ENCODE peak calls at places on chromosomes 6 and 20, in nine cellular contexts. C is fibroblast of the aortic adventitia, M is left ventricle myocardium inferior, G is endothelial cell, K is colonic mucosa, H is RWPE1, B is nephron progenitor cell, W is fibroblast of villous mesenchyme, T is WERI-Rb-1. X is an unnamed sample.

GRCh38 chr20:31691646-31692275 is 30.9 kb downstream of the BCL2L1 start:
- DNase-seq in C (peak), M (no peak), G (no peak), K (no peak), H (no peak), B (no peak), W (peak), T (no peak), X (no peak)

GRCh38 chr6:148905111-148905870 is 158.5 kb downstream of the UST start:
- DNase-seq in C (no peak), M (no peak), G (no peak), K (no peak), H (no peak), B (no peak), W (no peak), T (no peak), X (no peak)

GRCh38 chr20:25309395-25310267 is 61.7 kb downstream of the PYGB start:
- DNase-seq in C (peak), M (no peak), G (no peak), K (peak), H (peak), B (no peak), W (peak), T (no peak), X (peak)

GRCh38 chr20:44843863-44844262 is 33.5 kb upstream of the RIMS4 start:
- DNase-seq in C (no peak), M (no peak), G (no peak), K (no peak), H (no peak), B (no peak), W (no peak), T (no peak), X (no peak)

GRCh38 chr6:5110246-5110645 is 25.1 kb downstream of the PPP1R3G start:
- DNase-seq in C (no peak), M (no peak), G (no peak), K (no peak), H (no peak), B (no peak), W (no peak), T (no peak), X (no peak)

GRCh38 chr6:157268396-157268795 is 54.9 kb downstream of the TMEM242 start:
- DNase-seq in C (no peak), M (no peak), G (no peak), K (no peak), H (no peak), B (no peak), W (no peak), T (no peak), X (peak)

GRCh38 chr6:168035098-168035660 is 37.7 kb downstream of the KIF25 start:
- DNase-seq in C (peak), M (peak), G (peak), K (peak), H (peak), B (peak), W (peak), T (peak), X (peak)

GRCh38 chr20:51366155-51366886 is 176.2 kb downstream of the NFATC2 start:
- DNase-seq in C (peak), M (peak), G (no peak), K (peak), H (peak), B (no peak), W (peak), T (no peak), X (no peak)

GRCh38 chr6:108592371-108593337 is 31.9 kb downstream of the FOXO3 start:
- DNase-seq in C (peak), M (no peak), G (no peak), K (peak), H (no peak), B (peak), W (peak), T (no peak), X (no peak)

GRCh38 chr20:4559906-4560305 is 161.8 kb upstream of the PRND start:
- DNase-seq in C (no peak), M (no peak), G (no peak), K (no peak), H (no peak), B (no peak), W (no peak), T (no peak), X (no peak)

GRCh38 chr20:16562259-16562658 is 11.0 kb downstream of the KIF16B start:
- DNase-seq in C (no peak), M (no peak), G (no peak), K (no peak), H (no peak), B (no peak), W (no peak), T (no peak), X (no peak)

GRCh38 chr6:168128631-168129291 is 49.7 kb upstream of the FRMD1 start:
- DNase-seq in C (no peak), M (no peak), G (no peak), K (peak), H (no peak), B (no peak), W (no peak), T (no peak), X (no peak)

GRCh38 chr20:47792021-47792618 is 6.8 kb upstream of the SULF2 start:
- DNase-seq in C (peak), M (peak), G (no peak), K (no peak), H (peak), B (no peak), W (peak), T (no peak), X (no peak)

GRCh38 chr6:136927313-136927712 is 5.2 kb downstream of the SLC35D3 start:
- DNase-seq in C (no peak), M (no peak), G (peak), K (no peak), H (peak), B (no peak), W (peak), T (peak), X (no peak)

GRCh38 chr20:45892828-45893500 is 1.8 kb downstream of the CTSA start:
- DNase-seq in C (no peak), M (no peak), G (no peak), K (peak), H (peak), B (no peak), W (peak), T (no peak), X (no peak)

GRCh38 chr6:164021589-164022290 is 607.2 kb downstream of the QKI start:
- DNase-seq in C (no peak), M (no peak), G (no peak), K (no peak), H (no peak), B (no peak), W (no peak), T (no peak), X (no peak)

GRCh38 chr20:32763202-32763999 is 1.2 kb downstream of the DNMT3B start:
- DNase-seq in C (no peak), M (no peak), G (no peak), K (no peak), H (no peak), B (peak), W (no peak), T (peak), X (peak)

GRCh38 chr6:136782021-136782770 is 10.1 kb downstream of the MAP3K5 start:
- DNase-seq in C (peak), M (no peak), G (no peak), K (no peak), H (peak), B (no peak), W (peak), T (no peak), X (no peak)

GRCh38 chr20:25198663-25199363 is 3.3 kb downstream of the ENTPD6 start:
- DNase-seq in C (peak), M (no peak), G (no peak), K (no peak), H (no peak), B (no peak), W (no peak), T (no peak), X (no peak)

GRCh38 chr6:138004423-138005287 is 102.6 kb downstream of the PERP start:
- DNase-seq in C (peak), M (no peak), G (peak), K (peak), H (peak), B (no peak), W (peak), T (peak), X (no peak)

GRCh38 chr6:159719287-159719686 is 8.0 kb upstream of the WTAP start:
- DNase-seq in C (no peak), M (no peak), G (no peak), K (no peak), H (no peak), B (no peak), W (peak), T (no peak), X (no peak)

GRCh38 chr20:40986774-40987173 is 41.8 kb upstream of the TOP1 start:
- DNase-seq in C (no peak), M (no peak), G (no peak), K (no peak), H (no peak), B (no peak), W (no peak), T (no peak), X (no peak)

GRCh38 chr20:38304845-38305447 is 990 bp downstream of the BPI start:
- DNase-seq in C (peak), M (no peak), G (peak), K (peak), H (peak), B (peak), W (peak), T (peak), X (no peak)
- TF ChIP-seq CTCF in C (peak), M (peak), G (peak), K (no peak), H (no peak), B (peak), W (peak), T (peak), X (peak)

GRCh38 chr6:27562027-27562410 is 89.1 kb upstream of the ZNF184 start:
- DNase-seq in C (no peak), M (no peak), G (no peak), K (no peak), H (no peak), B (no peak), W (no peak), T (no peak), X (no peak)

GRCh38 chr6:27568226-27568889 is 95.5 kb upstream of the ZNF184 start:
- DNase-seq in C (no peak), M (no peak), G (no peak), K (no peak), H (no peak), B (no peak), W (no peak), T (no peak), X (no peak)

DNA sequence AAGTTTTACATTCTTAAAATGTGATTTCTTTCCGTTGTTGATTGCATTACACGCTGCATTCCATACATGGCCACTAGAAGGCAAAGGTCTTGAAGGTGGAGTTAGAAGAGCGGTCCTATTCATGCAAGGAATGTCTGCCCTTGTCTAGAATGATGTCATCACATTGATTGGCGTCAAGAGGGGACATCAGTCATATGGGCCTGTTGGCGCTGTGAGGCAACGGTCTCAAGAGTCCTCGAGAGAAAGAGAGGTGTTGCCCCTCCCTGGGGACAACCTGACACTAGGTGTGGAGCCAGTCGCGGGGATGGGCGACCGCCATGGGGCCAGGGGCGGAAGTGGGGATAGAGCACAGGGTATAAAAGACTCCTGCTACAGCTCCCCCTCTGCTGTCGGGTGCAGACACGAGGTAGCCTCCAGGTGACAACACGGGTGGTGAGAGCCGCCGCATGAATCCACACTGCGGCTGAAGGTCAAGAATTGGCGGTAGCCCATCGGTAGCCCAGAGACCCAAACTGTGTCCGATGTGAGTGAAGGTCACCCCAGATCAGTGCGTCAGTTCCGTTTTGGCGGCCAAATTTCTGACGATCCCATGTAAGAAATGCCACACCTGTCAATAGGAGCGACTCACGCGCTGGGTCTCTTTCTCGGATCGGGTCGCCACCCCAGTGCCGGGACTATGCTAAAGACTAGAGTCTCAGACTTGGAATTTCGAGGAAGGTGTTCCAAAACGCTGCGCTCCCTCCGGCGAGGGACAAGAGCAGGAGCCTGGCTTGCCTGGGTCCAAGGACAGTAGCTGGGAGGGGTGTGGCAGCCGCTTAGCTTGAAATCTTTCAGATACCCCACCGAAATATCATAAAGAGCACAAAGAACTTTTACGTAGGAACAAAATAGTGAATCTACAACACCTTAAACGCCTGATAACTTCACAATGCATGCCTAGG is 93.2 kb upstream of the ZNF184 start:
- DNase-seq in C (no peak), M (no peak), G (no peak), K (no peak), H (no peak), B (peak), W (no peak), T (no peak), X (no peak)
- TF ChIP-seq CTCF in C (no peak), M (no peak), G (peak), K (no peak), H (no peak), B (peak), W (no peak), T (no peak), X (no peak)

DNA sequence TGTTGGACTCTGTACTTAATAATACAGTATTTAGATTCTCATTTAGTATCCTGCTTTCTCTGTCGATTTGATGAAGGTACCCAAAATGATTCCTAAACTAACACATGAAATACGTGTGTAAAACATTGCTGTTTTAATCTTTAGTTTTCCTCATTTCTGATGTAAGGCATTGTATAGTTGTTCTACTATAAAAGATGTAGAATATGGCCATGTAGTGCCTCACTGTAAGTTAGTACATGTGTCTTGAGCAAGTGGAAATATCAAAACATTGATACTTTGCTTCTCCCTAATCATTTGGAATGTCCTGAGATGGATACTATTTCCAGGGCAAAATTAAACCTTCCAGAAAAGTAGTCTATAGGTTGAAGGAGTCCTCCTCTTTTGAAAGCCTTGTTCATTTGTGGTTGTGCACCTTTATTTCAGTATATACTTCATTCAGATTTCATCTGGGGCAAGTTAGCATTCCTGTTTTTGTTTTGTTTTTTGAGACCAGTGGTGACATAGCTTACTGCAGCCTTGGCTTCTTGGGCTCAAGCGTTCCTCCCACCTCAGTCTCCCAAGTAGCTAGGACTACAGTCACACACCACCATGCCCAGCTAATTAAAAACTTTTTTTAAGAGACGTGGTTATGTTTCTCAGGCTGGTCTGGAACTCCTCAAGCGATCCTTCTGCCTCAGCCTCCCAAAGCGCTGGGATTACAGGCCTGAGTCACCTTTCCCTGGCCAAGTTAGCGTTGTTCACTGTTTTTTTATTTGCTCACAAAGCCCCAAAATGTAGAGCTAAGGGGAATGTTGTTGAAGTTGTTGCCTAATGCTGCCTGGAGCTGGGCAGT is 11.6 kb downstream of the SRSF3 start:
- DNase-seq in C (peak), M (no peak), G (no peak), K (no peak), H (no peak), B (no peak), W (peak), T (no peak), X (peak)
- TF ChIP-seq CTCF in C (no peak), M (peak), G (no peak), K (no peak), H (no peak), B (no peak), W (no peak), T (no peak), X (peak)

GRCh38 chr6:46235242-46235641 is 64.5 kb upstream of the ENPP5 start:
- DNase-seq in C (no peak), M (no peak), G (no peak), K (no peak), H (no peak), B (no peak), W (no peak), T (no peak), X (no peak)

GRCh38 chr6:46233131-46233530 is 62.4 kb upstream of the ENPP5 start:
- DNase-seq in C (no peak), M (no peak), G (no peak), K (no peak), H (no peak), B (no peak), W (no peak), T (no peak), X (no peak)

GRCh38 chr6:46236752-46237151 is 66.0 kb upstream of the ENPP5 start:
- DNase-seq in C (no peak), M (no peak), G (no peak), K (no peak), H (no peak), B (no peak), W (no peak), T (no peak), X (no peak)

GRCh38 chr6:46234700-46235099 is 63.9 kb upstream of the ENPP5 start:
- DNase-seq in C (no peak), M (no peak), G (no peak), K (no peak), H (no peak), B (no peak), W (no peak), T (no peak), X (no peak)

DNA sequence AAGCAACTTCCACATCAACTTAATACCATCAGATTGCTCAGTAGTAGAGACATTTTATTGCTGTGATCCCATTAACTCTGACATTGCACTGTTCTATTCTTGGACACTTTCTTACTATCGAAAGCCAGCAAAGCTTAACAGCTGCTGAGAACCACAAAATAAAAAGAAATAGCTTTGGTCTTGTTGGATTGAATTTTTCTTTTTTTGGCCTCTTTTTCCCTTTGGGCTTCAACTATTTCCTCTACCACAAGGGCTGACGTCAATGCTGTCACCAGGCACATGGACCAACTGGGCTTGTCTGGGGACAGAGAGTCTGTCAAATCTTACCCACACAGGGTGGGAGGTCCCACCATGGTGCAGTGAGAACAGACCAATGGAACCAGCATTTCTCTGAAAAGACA is 63.4 kb upstream of the ENPP5 start:
- DNase-seq in C (no peak), M (peak), G (no peak), K (no peak), H (no peak), B (no peak), W (no peak), T (no peak), X (no peak)
- TF ChIP-seq CTCF in C (no peak), M (no peak), G (no peak), K (no peak), H (no peak), B (no peak), W (no peak), T (no peak), X (no peak)

GRCh38 chr20:57292611-57293010 is 26.2 kb upstream of the BMP7 start:
- DNase-seq in C (no peak), M (no peak), G (no peak), K (no peak), H (no peak), B (no peak), W (no peak), T (no peak), X (no peak)

GRCh38 chr20:57289401-57290177 is 23.1 kb upstream of the BMP7 start:
- DNase-seq in C (no peak), M (no peak), G (no peak), K (no peak), H (no peak), B (no peak), W (no peak), T (peak), X (no peak)

GRCh38 chr20:57290178-57290484 is 23.7 kb upstream of the BMP7 start:
- DNase-seq in C (no peak), M (no peak), G (no peak), K (no peak), H (no peak), B (no peak), W (no peak), T (no peak), X (no peak)

GRCh38 chr20:57291694-57292093 is 25.3 kb upstream of the BMP7 start:
- DNase-seq in C (no peak), M (no peak), G (no peak), K (no peak), H (no peak), B (no peak), W (no peak), T (no peak), X (no peak)

DNA sequence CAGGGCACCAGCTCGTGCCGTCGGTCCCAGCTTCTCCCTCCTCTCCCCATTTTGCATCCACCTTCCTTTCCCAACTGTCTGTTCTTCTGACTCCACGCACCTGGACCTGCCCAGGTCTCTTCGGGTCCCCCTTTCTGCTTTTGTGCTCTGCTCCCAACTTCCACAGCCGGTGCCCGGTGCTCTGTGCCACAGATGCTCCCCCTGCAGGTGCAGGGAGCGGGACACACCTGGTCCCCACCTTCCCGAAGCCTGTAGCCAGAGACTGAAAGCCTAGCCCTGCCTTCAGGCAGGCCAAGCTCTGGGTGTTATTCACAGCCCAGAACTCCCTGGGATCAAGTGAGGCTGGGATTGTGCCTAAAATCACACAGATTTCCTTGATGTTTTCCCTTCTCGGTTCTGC is 24.6 kb upstream of the BMP7 start:
- DNase-seq in C (no peak), M (no peak), G (no peak), K (no peak), H (peak), B (no peak), W (no peak), T (no peak), X (no peak)
- TF ChIP-seq CTCF in C (no peak), M (no peak), G (no peak), K (no peak), H (no peak), B (no peak), W (no peak), T (peak), X (no peak)

DNA sequence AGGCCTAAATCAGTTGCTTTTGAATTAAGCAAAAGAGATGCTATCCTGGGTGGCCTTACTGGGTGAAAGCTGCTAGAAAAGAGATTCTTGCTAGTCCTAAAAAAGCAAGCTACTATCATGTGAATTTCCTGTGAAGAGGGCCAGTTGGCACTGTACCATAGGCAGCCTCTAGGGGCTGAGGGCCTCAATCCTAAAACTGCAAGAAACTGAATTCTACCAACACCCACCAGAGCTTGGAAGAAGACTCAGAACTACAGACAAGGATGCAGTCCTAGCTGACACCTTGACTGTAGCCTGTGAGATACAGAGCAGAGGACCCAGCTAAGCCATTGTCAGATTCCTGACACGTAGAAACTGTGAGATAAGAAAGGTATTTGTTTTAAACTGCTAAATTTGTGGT is 24.5 kb downstream of the CLIC5 start:
- DNase-seq in C (no peak), M (no peak), G (no peak), K (no peak), H (no peak), B (no peak), W (no peak), T (peak), X (no peak)
- TF ChIP-seq CTCF in C (no peak), M (peak), G (peak), K (no peak), H (no peak), B (peak), W (peak), T (peak), X (peak)

GRCh38 chr6:34246563-34247391 is 2.0 kb downstream of the SMIM29 start:
- DNase-seq in C (no peak), M (no peak), G (peak), K (peak), H (no peak), B (peak), W (peak), T (peak), X (no peak)
- TF ChIP-seq CTCF in C (peak), M (peak), G (no peak), K (no peak), H (peak), B (peak), W (peak), T (peak), X (peak)